ENCODE peak calls at places on chromosomes 3 and 15, in six cellular contexts. S is IMR-90; V is small intestine; Q is activated CD4-positive, alpha-beta T cell treated with anti-CD3 and anti-CD28 coated beads, Interleukin-2, amount 50 U/mL, for 24 hours; U is naive thymus-derived CD8-positive, alpha-beta T cell; L is T-helper 1 cell. B is an unnamed sample.

GRCh38 chr15:81839387-81839786 is 206.4 kb downstream of the MEX3B start:
- DNase-seq in S (no peak), Q (no peak), V (no peak), U (no peak), L (no peak), B (no peak)

GRCh38 chr15:73518180-73518862 is 75.4 kb downstream of the REC114 start:
- DNase-seq in Q (no peak), U (no peak), S (no peak), L (no peak), V (no peak), B (no peak)

GRCh38 chr3:134605506-134605905 is 45.3 kb downstream of the KY start:
- DNase-seq in L (no peak), S (no peak), U (no peak), Q (no peak), V (no peak), B (no peak)

GRCh38 chr3:140470962-140471361 is 206.9 kb upstream of the TRIM42 start:
- DNase-seq in Q (no peak), S (no peak), U (no peak), V (no peak), L (no peak), B (no peak)

GRCh38 chr3:11718582-11719405 is 75.1 kb upstream of the VGLL4 start:
- DNase-seq in Q (peak; percentile 20), U (peak; percentile 19), L (peak; percentile 50), V (peak; percentile 73), S (peak; percentile 57), B (peak; percentile 9)

GRCh38 chr15:69098688-69099087 is 61.7 kb upstream of the GLCE start:
- DNase-seq in Q (no peak), S (no peak), U (no peak), V (no peak), L (no peak), B (no peak)

GRCh38 chr3:187041362-187042061 is 97.8 kb downstream of the RPL39L start:
- DNase-seq in L (peak; percentile 92), Q (no peak), V (peak; percentile 37), U (no peak), S (peak; percentile 54), B (peak; percentile 41)

GRCh38 chr15:64150236-64150578 is 1.3 kb upstream of the SNX22 start:
- DNase-seq in Q (no peak), S (no peak), L (no peak), U (no peak), V (no peak), B (no peak)

GRCh38 chr3:184016820-184017671 is 638 bp downstream of the ABCC5 start:
- DNase-seq in V (peak; percentile 64), Q (peak; percentile 37), U (no peak), S (peak; percentile 32), L (no peak), B (peak; percentile 9)

GRCh38 chr15:95295311-95295710 is 1035.2 kb upstream of the NR2F2 start:
- DNase-seq in Q (no peak), S (no peak), L (no peak), V (no peak), U (no peak), B (no peak)

GRCh38 chr15:69303337-69304175 is 4.8 kb downstream of the PAQR5 start:
- DNase-seq in V (no peak), S (peak; percentile 55), Q (no peak), L (no peak), U (no peak), B (no peak)

GRCh38 chr15:64712353-64712752 is 63.0 kb downstream of the RBPMS2 start:
- DNase-seq in V (no peak), S (no peak), Q (no peak), L (no peak), U (no peak), B (no peak)

GRCh38 chr15:39230205-39230916 is 350.5 kb upstream of the THBS1 start:
- DNase-seq in L (no peak), S (no peak), V (no peak), Q (no peak), U (no peak), B (no peak)

GRCh38 chr15:101017041-101017754 is 98.0 kb downstream of the LRRK1 start:
- DNase-seq in S (peak; percentile 6), Q (no peak), U (no peak), L (no peak), V (no peak), B (no peak)

GRCh38 chr3:73637042-73637441 is 12.3 kb upstream of the PDZRN3 start:
- DNase-seq in V (no peak), L (no peak), S (peak; percentile 55), Q (no peak), U (no peak), B (no peak)

GRCh38 chr3:136621628-136622027 is 130.6 kb downstream of the STAG1 start:
- DNase-seq in U (no peak), V (no peak), Q (no peak), S (peak; percentile 76), L (no peak), B (no peak)

GRCh38 chr15:40843885-40844542 is at the start of gene SPINT1:
- DNase-seq in L (peak; percentile 32), Q (peak; percentile 48), V (peak; percentile 89), U (peak; percentile 34), S (no peak), B (no peak)

GRCh38 chr3:183188895-183189462 is 26.4 kb upstream of the LAMP3 start:
- DNase-seq in V (no peak), S (no peak), U (peak; percentile 30), Q (no peak), L (peak; percentile 19), B (no peak)

GRCh38 chr3:186298876-186299275 is 63.2 kb downstream of the DGKG start:
- DNase-seq in Q (no peak), L (no peak), S (no peak), U (no peak), V (no peak), B (no peak)